ENCODE peak calls at places on chromosomes 4 and X, in five cellular contexts. S, N, H, A and V are unnamed samples.

GRCh38 chr4:2787230-2788100 is 5.4 kb upstream of the SH3BP2 start:
- DNase-seq in H (no peak), N (no peak), A (no peak), S (no peak), V (no peak)

GRCh38 chr4:70670332-70671014 is 4.2 kb upstream of the JCHAIN start:
- DNase-seq in N (no peak), A (peak), S (no peak), H (peak), V (no peak)

GRCh38 chr4:53712326-53712725 is 121.0 kb upstream of the LNX1 start:
- DNase-seq in H (no peak), N (no peak), A (no peak), S (no peak), V (no peak)

GRCh38 chr4:125021189-125021588 is 293.6 kb upstream of the FAT4 start:
- DNase-seq in H (no peak), N (no peak), A (no peak), S (no peak), V (no peak)

GRCh38 chr4:84796388-84796787 is 170.1 kb downstream of the WDFY3 start:
- DNase-seq in A (no peak), H (no peak), N (no peak), S (no peak), V (no peak)

GRCh38 chrX:111585337-111585736 is 73.9 kb downstream of the SERTM2 start:
- DNase-seq in N (no peak), H (no peak), S (no peak), A (no peak), V (no peak)

GRCh38 chr4:163614866-163615265 is 120.4 kb downstream of the TMA16 start:
- DNase-seq in H (no peak), N (no peak), S (no peak), A (no peak), V (no peak)

GRCh38 chr4:5003918-5004317 is 15.3 kb downstream of the CYTL1 start:
- DNase-seq in H (no peak), S (no peak), N (no peak), A (no peak), V (no peak)

GRCh38 chr4:88320780-88321373 is 36.5 kb upstream of the PPM1K start:
- DNase-seq in S (no peak), H (no peak), N (no peak), A (no peak), V (no peak)

GRCh38 chr4:81724925-81725329 is 253.2 kb upstream of the RASGEF1B start:
- DNase-seq in H (no peak), A (peak), S (no peak), N (peak), V (no peak)

GRCh38 chrX:120727503-120727902 is 97.6 kb upstream of the C1GALT1C1 start:
- DNase-seq in A (no peak), S (no peak), H (no peak), N (no peak), V (no peak)

GRCh38 chrX:17226736-17227135 is 148.3 kb upstream of the NHS start:
- DNase-seq in S (no peak), H (no peak), N (no peak), A (no peak), V (no peak)

GRCh38 chr4:93157984-93158383 is 670.6 kb upstream of the ATOH1 start:
- DNase-seq in S (no peak), A (no peak), N (no peak), H (no peak), V (no peak)

GRCh38 chrX:74535211-74535621 is 79.2 kb downstream of the RLIM start:
- DNase-seq in A (no peak), N (no peak), S (no peak), H (no peak), V (no peak)

GRCh38 chr4:20440170-20440569 is 188.5 kb downstream of the SLIT2 start:
- DNase-seq in A (no peak), H (no peak), N (no peak), S (no peak), V (no peak)

GRCh38 chr4:8132947-8133705 is 25.5 kb downstream of the ABLIM2 start:
- DNase-seq in N (no peak), A (no peak), S (no peak), H (no peak), V (no peak)

GRCh38 chrX:39975094-39975865 is 122.5 kb downstream of the BCOR start:
- DNase-seq in H (no peak), N (no peak), S (no peak), A (no peak), V (no peak)

GRCh38 chr4:78612398-78613005 is 60.9 kb downstream of the ANXA3 start:
- DNase-seq in S (no peak), H (no peak), A (no peak), N (no peak), V (no peak)

GRCh38 chr4:151117371-151117962 is 18.0 kb downstream of the RPS3A start:
- DNase-seq in S (peak), N (no peak), H (no peak), A (no peak), V (peak)

GRCh38 chr4:74631338-74631737 is 163.0 kb downstream of the BTC start:
- DNase-seq in N (no peak), H (no peak), S (no peak), A (no peak), V (no peak)

GRCh38 chrX:134669378-134670098 is 11.3 kb upstream of the PLAC1 start:
- DNase-seq in A (no peak), N (no peak), H (peak), S (no peak), V (no peak)

GRCh38 chr4:37615720-37616063 is 70.5 kb downstream of the RELL1 start:
- DNase-seq in H (no peak), A (no peak), N (no peak), S (no peak), V (no peak)

GRCh38 chrX:150205011-150205410 is 158.1 kb upstream of the MAMLD1 start:
- DNase-seq in A (no peak), H (no peak), S (no peak), N (no peak), V (no peak)

GRCh38 chr4:1502501-1502886 is 96.3 kb upstream of the NKX1-1 start:
- DNase-seq in A (no peak), H (no peak), N (peak), S (no peak), V (no peak)

GRCh38 chr4:153274967-153275366 is 69.5 kb upstream of the MND1 start:
- DNase-seq in H (no peak), A (peak), S (no peak), N (no peak), V (no peak)

GRCh38 chrX:36642052-36642451 is 366.1 kb upstream of the FAM47C start:
- DNase-seq in S (no peak), N (no peak), A (no peak), H (no peak), V (no peak)

GRCh38 chrX:103774070-103774642 is 2.5 kb upstream of the PLP1 start:
- DNase-seq in A (no peak), H (peak), N (no peak), S (no peak), V (no peak)

GRCh38 chr4:17059192-17059634 is 160.8 kb upstream of the LDB2 start:
- DNase-seq in N (no peak), A (no peak), S (no peak), H (peak), V (no peak)

GRCh38 chr4:15396157-15396800 is 31.6 kb upstream of the C1QTNF7 start:
- DNase-seq in H (no peak), N (no peak), A (no peak), S (peak), V (peak)

GRCh38 chrX:74351760-74352159 is 47.8 kb downstream of the ZCCHC13 start:
- DNase-seq in A (no peak), H (no peak), N (no peak), S (no peak), V (no peak)

GRCh38 chr4:174284181-174284886 is 623 bp downstream of the CEP44 start:
- DNase-seq in H (no peak), N (no peak), A (no peak), S (peak), V (no peak)

GRCh38 chr4:184684491-184685189 is 35.1 kb downstream of the PRIMPOL start:
- DNase-seq in A (no peak), N (no peak), H (no peak), S (no peak), V (no peak)

GRCh38 chrX:20455001-20455400 is 188.3 kb upstream of the RPS6KA3 start:
- DNase-seq in N (no peak), H (no peak), S (no peak), A (no peak), V (no peak)

GRCh38 chr4:152033621-152034020 is 272.8 kb upstream of the GATB start:
- DNase-seq in N (no peak), H (no peak), A (no peak), S (no peak), V (no peak)

GRCh38 chr4:150874386-150875226 is 140.5 kb downstream of the LRBA start:
- DNase-seq in N (no peak), H (no peak), S (no peak), A (peak), V (no peak)

GRCh38 chr4:150570862-150571261 is 11.1 kb upstream of the MAB21L2 start:
- DNase-seq in S (no peak), N (no peak), A (no peak), H (no peak), V (no peak)

GRCh38 chr4:169010125-169011023 is at the start of gene CBR4:
- DNase-seq in N (peak), H (peak), A (peak), S (peak), V (peak)

GRCh38 chr4:118918388-118918787 is 29.7 kb downstream of the SYNPO2 start:
- DNase-seq in H (peak), N (no peak), S (no peak), A (peak), V (no peak)

GRCh38 chrX:145213504-145213903 is 33.8 kb upstream of the SPANXN1 start:
- DNase-seq in N (no peak), S (no peak), H (no peak), A (no peak), V (no peak)

DNA sequence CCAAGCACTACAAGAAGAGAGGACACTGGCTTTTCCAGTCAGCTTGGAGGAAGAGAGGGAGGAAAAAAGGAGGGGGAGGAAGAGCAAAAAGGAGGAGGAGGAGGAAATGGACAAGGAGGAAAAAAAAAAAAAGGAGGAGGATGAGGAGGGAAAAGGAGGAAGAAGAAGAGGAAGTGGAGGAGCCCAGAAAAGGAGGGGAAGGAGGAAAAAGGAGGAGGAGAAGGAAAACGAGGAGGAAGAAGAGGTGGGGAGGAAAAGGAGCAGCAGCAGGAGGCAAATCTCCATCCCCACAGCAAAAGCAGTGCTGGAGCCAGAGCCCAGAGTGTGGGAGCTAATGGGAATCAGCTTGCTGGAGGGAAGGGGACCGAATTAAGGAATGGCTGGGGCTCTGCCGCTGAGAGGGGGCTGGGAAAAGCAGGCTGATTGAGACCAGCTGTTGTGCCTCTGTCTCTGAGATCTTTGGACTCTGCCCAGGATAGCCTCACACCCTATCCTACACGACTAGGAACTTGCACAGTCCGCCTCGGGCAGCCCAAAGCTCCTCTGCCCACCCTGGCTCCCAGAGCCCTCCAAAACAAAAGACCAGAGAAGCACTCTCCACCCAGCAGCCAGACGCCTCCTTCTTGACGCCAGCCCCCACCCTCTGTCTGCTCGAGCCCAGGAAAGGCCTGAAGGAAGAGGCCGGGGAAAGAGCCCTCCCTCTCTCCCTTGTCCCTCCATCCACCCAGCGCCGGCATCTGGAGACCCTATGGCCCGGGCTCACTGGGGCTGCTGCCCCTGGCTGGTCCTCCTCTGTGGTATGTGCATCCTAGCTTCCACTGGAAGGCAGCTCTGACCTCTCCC is at the start of gene XPNPEP2:
- DNase-seq in A (no peak), S (no peak), N (no peak), H (no peak), V (no peak)
- TF ChIP-seq CTCF in A (no peak), S (no peak), N (no peak), H (no peak), V (no peak)

GRCh38 chrX:124862304-124862703 is 457.4 kb upstream of the TEX13C start:
- DNase-seq in S (no peak), A (no peak), H (no peak), N (no peak), V (no peak)

GRCh38 chrX:124860736-124861135 is 458.9 kb upstream of the TEX13C start:
- DNase-seq in S (no peak), A (no peak), N (no peak), H (no peak), V (no peak)

GRCh38 chrX:124863303-124863702 is 456.4 kb upstream of the TEX13C start:
- DNase-seq in H (no peak), S (no peak), N (no peak), A (no peak), V (no peak)
- TF ChIP-seq CTCF in H (no peak), S (peak), N (no peak), A (no peak), V (no peak)

DNA sequence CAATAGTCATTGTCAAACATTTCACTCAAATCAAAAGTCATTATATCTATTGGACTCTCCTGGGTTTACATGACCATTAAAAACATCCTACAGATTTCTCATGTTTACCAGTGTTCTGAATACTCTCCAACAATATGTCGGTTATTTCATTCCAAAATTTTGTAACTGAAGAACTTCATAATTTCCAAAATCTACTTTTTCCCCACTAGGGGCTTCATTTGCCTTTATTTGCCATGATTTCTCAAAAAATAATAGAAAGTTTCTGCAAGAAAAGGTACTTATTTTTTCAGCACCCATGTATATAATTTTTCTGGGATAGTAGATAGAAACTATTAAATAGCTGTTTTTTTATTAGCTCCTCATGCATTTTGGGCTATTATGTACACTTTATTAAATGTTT is 49.0 kb downstream of the PRDM5 start:
- DNase-seq in H (no peak), S (no peak), N (no peak), A (no peak), V (no peak)
- TF ChIP-seq CTCF in H (peak), S (no peak), N (no peak), A (peak), V (no peak)

GRCh38 chr4:170227928-170228327 is 138.2 kb upstream of the AADAT start:
- DNase-seq in H (no peak), A (no peak), S (no peak), N (no peak), V (no peak)
- TF ChIP-seq CTCF in H (no peak), A (no peak), S (no peak), N (no peak), V (no peak)

DNA sequence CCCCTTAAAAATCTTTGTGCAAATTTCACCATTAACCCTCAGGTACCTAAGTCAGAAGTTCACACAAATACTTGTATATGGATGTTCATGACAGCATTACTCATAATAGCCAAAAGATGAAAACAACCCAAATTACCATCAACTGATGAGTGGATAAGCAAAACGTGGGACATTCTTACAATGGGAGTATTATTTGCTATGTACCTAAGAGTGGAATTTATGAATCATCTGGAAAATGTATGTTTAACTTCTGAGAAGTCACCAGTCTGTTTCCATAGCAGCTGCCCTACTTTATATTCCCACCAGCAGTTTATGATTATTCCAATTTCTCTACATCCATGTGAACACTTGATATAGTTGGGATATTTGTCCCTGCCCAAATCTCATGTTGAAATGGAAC is 1478.9 kb downstream of the PCDH19 start:
- DNase-seq in N (no peak), H (no peak), A (no peak), S (no peak), V (no peak)
- TF ChIP-seq CTCF in N (no peak), H (no peak), A (no peak), S (no peak), V (no peak)

DNA sequence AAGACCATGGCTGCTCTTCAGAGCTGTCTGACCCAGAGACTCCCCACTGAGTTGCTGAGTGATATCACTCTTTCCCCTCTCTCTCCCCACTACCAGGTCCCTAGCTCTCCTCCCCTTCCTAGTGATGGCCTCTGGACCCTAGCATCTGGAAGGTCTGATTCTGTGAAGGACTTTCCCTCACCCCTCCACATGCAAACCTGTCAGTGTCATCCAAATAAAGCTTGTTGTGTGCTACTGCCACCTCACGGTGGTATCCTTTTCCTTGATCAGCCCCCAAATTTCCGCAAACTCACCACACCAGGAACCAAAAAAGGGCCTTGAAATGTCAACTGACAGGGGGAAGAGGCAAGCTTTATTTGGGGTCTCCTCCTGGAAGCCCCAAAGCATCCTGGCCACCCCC is 500.2 kb downstream of the IDS start:
- DNase-seq in H (no peak), A (no peak), N (no peak), S (no peak), V (no peak)
- TF ChIP-seq CTCF in H (no peak), A (no peak), N (no peak), S (no peak), V (no peak)

DNA sequence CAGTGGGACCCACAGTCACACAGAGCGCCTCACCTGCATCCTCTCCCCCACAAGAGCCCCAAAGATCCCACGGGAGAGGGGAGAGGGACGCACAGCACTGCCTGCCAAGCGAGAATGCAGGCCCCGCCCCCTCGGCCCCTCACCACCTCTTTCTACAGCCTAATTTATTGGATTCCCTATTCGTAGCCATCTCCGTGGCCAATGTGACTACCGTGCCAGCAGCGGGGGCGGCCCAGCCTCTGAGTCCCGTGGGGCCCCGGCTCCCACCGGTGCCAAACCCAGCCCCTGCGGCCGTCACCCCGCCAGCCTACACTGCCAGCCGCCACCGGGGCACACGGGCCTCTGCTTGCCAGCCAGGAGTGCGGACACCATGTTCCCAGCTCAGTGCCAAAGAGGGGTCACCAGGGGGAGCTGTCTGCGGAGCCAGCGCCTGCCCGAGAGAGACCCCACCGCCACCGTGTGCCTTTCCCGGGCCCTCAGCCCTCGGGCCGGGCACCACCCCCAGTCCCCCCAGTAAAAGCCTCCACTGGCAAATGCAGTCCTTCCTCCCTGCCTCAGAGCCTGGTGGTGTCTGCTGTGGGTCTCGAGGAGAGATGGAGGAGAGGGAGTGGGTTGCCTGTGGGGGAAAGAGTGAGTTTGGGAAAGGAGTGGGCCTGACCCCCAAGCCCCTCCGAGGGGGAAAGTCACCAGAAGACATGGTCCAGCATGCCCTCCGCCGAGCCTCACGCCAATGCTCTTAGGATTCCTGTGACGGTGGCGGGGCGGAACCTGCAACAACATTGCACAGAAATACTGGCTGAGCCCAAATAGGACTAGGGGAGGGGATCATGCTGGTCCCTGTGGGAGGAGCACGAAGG is 19.6 kb upstream of the PLXNB3 start:
- DNase-seq in N (no peak), A (no peak), H (no peak), S (no peak), V (no peak)
- TF ChIP-seq CTCF in N (no peak), A (peak), H (no peak), S (no peak), V (no peak)